ENCODE peak calls at places on chromosome 13, in nine cellular contexts. N, B, M, Y, K, Q, Z, I and R are unnamed samples.

GRCh38 chr13:20247963-20248362 is 15.8 kb upstream of the GJB6 start:
- DNase-seq in N (no peak), B (no peak), M (no peak), Y (peak), K (no peak), Q (no peak), Z (no peak), I (no peak), R (no peak)

GRCh38 chr13:67147257-67148218 is 82.6 kb downstream of the PCDH9 start:
- DNase-seq in N (peak), B (no peak), M (peak), Y (peak), K (peak), Q (no peak), Z (no peak), I (no peak), R (no peak)

GRCh38 chr13:51782026-51782710 is 21.8 kb downstream of the DHRS12 start:
- DNase-seq in N (no peak), B (peak), M (no peak), Y (no peak), K (no peak), Q (no peak), Z (no peak), I (peak), R (no peak)

GRCh38 chr13:40624338-40624737 is 42.1 kb downstream of the FOXO1 start:
- DNase-seq in N (peak), B (peak), M (no peak), Y (peak), K (no peak), Q (no peak), Z (no peak), I (no peak), R (no peak)

GRCh38 chr13:44148159-44148929 is 225.3 kb upstream of the SERP2 start:
- DNase-seq in N (no peak), B (no peak), M (no peak), Y (no peak), K (no peak), Q (no peak), Z (no peak), I (no peak), R (no peak)

GRCh38 chr13:110109910-110110309 is 197.0 kb downstream of the COL4A1 start:
- DNase-seq in N (peak), B (no peak), M (peak), Y (peak), K (peak), Q (no peak), Z (no peak), I (peak), R (no peak)

GRCh38 chr13:50365683-50366391 is 350.6 kb downstream of the KCNRG start:
- DNase-seq in N (no peak), B (no peak), M (no peak), Y (peak), K (no peak), Q (no peak), Z (no peak), I (peak), R (no peak)

GRCh38 chr13:65470781-65471180 is 1759.4 kb downstream of the PCDH9 start:
- DNase-seq in N (peak), B (no peak), M (peak), Y (no peak), K (no peak), Q (no peak), Z (no peak), I (no peak), R (no peak)

GRCh38 chr13:44420376-44421220 is 47.0 kb downstream of the SERP2 start:
- DNase-seq in N (no peak), B (no peak), M (no peak), Y (no peak), K (no peak), Q (no peak), Z (no peak), I (no peak), R (no peak)

GRCh38 chr13:33799950-33800592 is 17.9 kb upstream of the RFC3 start:
- DNase-seq in N (peak), B (no peak), M (peak), Y (peak), K (no peak), Q (no peak), Z (no peak), I (no peak), R (no peak)

GRCh38 chr13:44854264-44855060 is 134.8 kb downstream of the NUFIP1 start:
- DNase-seq in N (no peak), B (no peak), M (no peak), Y (no peak), K (no peak), Q (no peak), Z (no peak), I (peak), R (no peak)

GRCh38 chr13:107035186-107035585 is 467.2 kb upstream of the ARGLU1 start:
- DNase-seq in N (peak), B (no peak), M (no peak), Y (no peak), K (no peak), Q (no peak), Z (no peak), I (no peak), R (no peak)

GRCh38 chr13:100394005-100394695 is 194.4 kb downstream of the GGACT start:
- DNase-seq in N (peak), B (no peak), M (peak), Y (no peak), K (peak), Q (no peak), Z (peak), I (no peak), R (no peak)

GRCh38 chr13:57665471-57665870 is 33.9 kb downstream of the PCDH17 start:
- DNase-seq in N (peak), B (no peak), M (peak), Y (no peak), K (no peak), Q (no peak), Z (no peak), I (no peak), R (no peak)

GRCh38 chr13:60790620-60791019 is 393.6 kb downstream of the TDRD3 start:
- DNase-seq in N (no peak), B (no peak), M (no peak), Y (no peak), K (no peak), Q (no peak), Z (no peak), I (no peak), R (no peak)

GRCh38 chr13:53873558-53873957 is 844.9 kb downstream of the OLFM4 start:
- DNase-seq in N (no peak), B (no peak), M (no peak), Y (no peak), K (no peak), Q (no peak), Z (no peak), I (no peak), R (no peak)

GRCh38 chr13:36555151-36555986 is 118.5 kb upstream of the SERTM1 start:
- DNase-seq in N (no peak), B (no peak), M (no peak), Y (no peak), K (no peak), Q (no peak), Z (no peak), I (no peak), R (no peak)

GRCh38 chr13:36026556-36026955 is 104.6 kb downstream of the DCLK1 start:
- DNase-seq in N (no peak), B (no peak), M (peak), Y (no peak), K (no peak), Q (no peak), Z (no peak), I (no peak), R (no peak)

GRCh38 chr13:39326471-39326870 is 276.5 kb downstream of the LHFPL6 start:
- DNase-seq in N (peak), B (no peak), M (peak), Y (no peak), K (no peak), Q (no peak), Z (no peak), I (no peak), R (no peak)

GRCh38 chr13:51643114-51643881 is 59.0 kb downstream of the WDFY2 start:
- DNase-seq in N (peak), B (no peak), M (peak), Y (peak), K (peak), Q (no peak), Z (no peak), I (no peak), R (no peak)

GRCh38 chr13:108044929-108045328 is 170.4 kb downstream of the LIG4 start:
- DNase-seq in N (no peak), B (no peak), M (no peak), Y (no peak), K (no peak), Q (no peak), Z (no peak), I (no peak), R (no peak)

GRCh38 chr13:79225487-79226232 is 180.4 kb downstream of the RBM26 start:
- DNase-seq in N (no peak), B (no peak), M (peak), Y (peak), K (no peak), Q (no peak), Z (no peak), I (no peak), R (no peak)

GRCh38 chr13:110128546-110128945 is 178.4 kb downstream of the COL4A1 start:
- DNase-seq in N (no peak), B (no peak), M (peak), Y (no peak), K (no peak), Q (no peak), Z (no peak), I (no peak), R (no peak)

GRCh38 chr13:37069597-37070103 is 10.2 kb upstream of the SUPT20H start:
- DNase-seq in N (no peak), B (no peak), M (no peak), Y (no peak), K (no peak), Q (no peak), Z (no peak), I (no peak), R (no peak)

GRCh38 chr13:35855531-35856019 is 275.6 kb downstream of the DCLK1 start:
- DNase-seq in N (no peak), B (peak), M (peak), Y (peak), K (no peak), Q (no peak), Z (no peak), I (no peak), R (no peak)

GRCh38 chr13:110006304-110006703 is 219.9 kb upstream of the IRS2 start:
- DNase-seq in N (no peak), B (peak), M (peak), Y (peak), K (no peak), Q (no peak), Z (no peak), I (peak), R (no peak)

GRCh38 chr13:84481958-84482357 is 599.7 kb upstream of the SLITRK1 start:
- DNase-seq in N (peak), B (no peak), M (peak), Y (peak), K (peak), Q (no peak), Z (no peak), I (no peak), R (no peak)

GRCh38 chr13:99803141-99803540 is 168.4 kb downstream of the ZIC5 start:
- DNase-seq in N (no peak), B (no peak), M (no peak), Y (no peak), K (no peak), Q (no peak), Z (no peak), I (no peak), R (no peak)

GRCh38 chr13:42420304-42420703 is 148.4 kb downstream of the AKAP11 start:
- DNase-seq in N (no peak), B (no peak), M (no peak), Y (no peak), K (no peak), Q (no peak), Z (peak), I (no peak), R (no peak)

GRCh38 chr13:101127741-101128353 is 288.5 kb downstream of the NALCN start:
- DNase-seq in N (peak), B (no peak), M (peak), Y (peak), K (peak), Q (no peak), Z (peak), I (peak), R (no peak)

GRCh38 chr13:48654511-48654910 is 782 bp downstream of the CYSLTR2 start:
- DNase-seq in N (no peak), B (no peak), M (no peak), Y (no peak), K (no peak), Q (no peak), Z (no peak), I (no peak), R (no peak)

GRCh38 chr13:20566424-20566916 is 487 bp upstream of the IFT88 start:
- DNase-seq in N (peak), B (no peak), M (no peak), Y (peak), K (peak), Q (no peak), Z (no peak), I (peak), R (no peak)

GRCh38 chr13:48160879-48161278 is 66.0 kb upstream of the MED4 start:
- DNase-seq in N (no peak), B (no peak), M (peak), Y (peak), K (no peak), Q (no peak), Z (no peak), I (no peak), R (no peak)

GRCh38 chr13:28494537-28494860 is 429 bp downstream of the FLT1 start:
- DNase-seq in N (no peak), B (no peak), M (peak), Y (no peak), K (no peak), Q (no peak), Z (peak), I (no peak), R (no peak)

GRCh38 chr13:29849071-29849541 is 1.3 kb downstream of the UBL3 start:
- DNase-seq in N (peak), B (no peak), M (peak), Y (peak), K (no peak), Q (no peak), Z (peak), I (no peak), R (no peak)

GRCh38 chr13:113393226-113393571 is 29.3 kb upstream of the GRTP1 start:
- DNase-seq in N (no peak), B (no peak), M (no peak), Y (no peak), K (no peak), Q (no peak), Z (no peak), I (no peak), R (peak)

GRCh38 chr13:113387396-113387795 is 23.5 kb upstream of the GRTP1 start:
- DNase-seq in N (no peak), B (no peak), M (no peak), Y (no peak), K (no peak), Q (no peak), Z (no peak), I (no peak), R (no peak)

GRCh38 chr13:113393572-113394503 is 29.9 kb upstream of the GRTP1 start:
- DNase-seq in N (peak), B (no peak), M (peak), Y (peak), K (peak), Q (peak), Z (peak), I (peak), R (peak)

DNA sequence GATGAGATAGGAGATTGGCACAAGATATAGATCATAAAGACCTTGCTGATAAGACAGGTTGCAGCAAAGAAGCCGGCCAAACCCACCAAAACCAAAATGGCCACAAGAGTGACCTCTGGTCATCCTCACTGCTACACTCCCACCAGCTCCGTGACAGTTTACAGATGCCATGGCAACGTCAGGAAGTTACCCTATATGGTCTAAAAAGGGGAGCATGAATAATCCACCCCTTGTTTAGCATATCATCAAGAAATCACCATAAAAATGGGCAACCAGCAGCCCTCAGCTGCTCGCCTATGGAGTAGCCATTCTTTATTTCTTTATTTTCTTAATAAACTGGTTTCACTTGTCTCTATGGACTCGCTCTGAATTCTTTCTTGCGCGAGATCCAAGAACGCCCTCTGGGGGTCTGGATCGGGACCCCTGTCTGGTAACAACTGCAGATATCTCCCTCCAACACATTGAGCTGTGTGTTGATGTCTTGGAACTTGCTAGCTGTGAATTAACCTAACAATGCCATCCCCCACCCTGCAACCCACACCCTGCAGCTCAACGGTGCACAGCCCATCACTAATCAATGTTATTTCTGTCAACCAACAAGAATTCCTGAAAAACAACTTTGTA is 27.1 kb upstream of the GRTP1 start:
- DNase-seq in N (no peak), B (no peak), M (no peak), Y (no peak), K (no peak), Q (peak), Z (no peak), I (no peak), R (no peak)
- TF ChIP-seq CTCF in N (no peak), B (no peak), M (no peak), Y (no peak), K (no peak), Q (no peak), Z (no peak), I (no peak), R (no peak)

GRCh38 chr13:25978961-25979360 is 72.9 kb downstream of the SHISA2 start:
- DNase-seq in N (no peak), B (no peak), M (no peak), Y (no peak), K (no peak), Q (no peak), Z (no peak), I (no peak), R (no peak)

GRCh38 chr13:25981060-25981459 is 70.8 kb downstream of the SHISA2 start:
- DNase-seq in N (no peak), B (no peak), M (no peak), Y (no peak), K (no peak), Q (no peak), Z (no peak), I (no peak), R (no peak)

GRCh38 chr13:25987987-25988386 is 63.8 kb downstream of the SHISA2 start:
- DNase-seq in N (no peak), B (no peak), M (no peak), Y (no peak), K (no peak), Q (no peak), Z (no peak), I (no peak), R (no peak)

GRCh38 chr13:25980255-25980654 is 71.6 kb downstream of the SHISA2 start:
- DNase-seq in N (peak), B (no peak), M (peak), Y (peak), K (no peak), Q (no peak), Z (no peak), I (no peak), R (no peak)

DNA sequence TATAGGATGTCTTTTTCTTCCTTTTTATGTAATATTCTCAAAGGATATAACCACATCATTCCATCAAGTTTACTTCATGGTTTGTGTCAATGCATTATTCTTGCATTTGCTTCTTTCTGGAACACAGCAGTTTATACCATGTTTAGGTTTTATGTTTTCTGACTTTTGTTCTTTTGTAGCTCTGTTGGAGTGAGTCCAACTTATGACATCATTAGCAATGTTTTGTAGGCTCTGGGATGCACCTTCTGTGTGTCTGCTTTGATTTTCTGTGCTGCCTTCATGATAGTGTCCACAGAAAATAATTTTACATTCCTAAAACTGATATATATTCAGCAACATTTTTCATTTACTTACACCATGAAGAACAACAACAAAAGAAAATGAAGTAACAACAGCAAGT is 68.9 kb downstream of the SHISA2 start:
- DNase-seq in N (no peak), B (no peak), M (peak), Y (peak), K (no peak), Q (no peak), Z (no peak), I (no peak), R (no peak)
- TF ChIP-seq CTCF in N (no peak), B (no peak), M (no peak), Y (no peak), K (no peak), Q (no peak), Z (no peak), I (no peak), R (no peak)

DNA sequence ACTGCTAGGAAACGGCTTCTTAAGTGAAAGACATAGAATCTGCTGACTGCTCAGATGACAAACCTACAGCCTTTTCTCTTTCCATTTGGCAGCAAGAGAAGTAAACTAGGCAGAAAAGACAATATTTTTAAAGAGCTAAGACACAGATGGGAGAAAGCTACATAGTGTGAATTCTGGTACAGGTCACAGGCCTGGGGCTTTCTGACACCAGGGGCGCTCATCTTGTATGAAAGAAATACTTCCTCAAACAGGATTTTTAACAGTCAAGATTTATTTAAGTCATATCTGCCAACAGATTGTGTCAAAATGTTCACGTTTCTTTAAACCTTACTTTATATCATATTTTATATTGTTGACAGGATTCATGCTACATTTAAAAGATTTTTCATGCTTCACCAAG is 78.4 kb downstream of the MIPEP start:
- DNase-seq in N (no peak), B (no peak), M (no peak), Y (no peak), K (no peak), Q (no peak), Z (peak), I (no peak), R (no peak)
- TF ChIP-seq CTCF in N (no peak), B (no peak), M (no peak), Y (no peak), K (no peak), Q (peak), Z (peak), I (no peak), R (peak)

GRCh38 chr13:97629601-97630272 is 195.8 kb downstream of the RAP2A start:
- DNase-seq in N (no peak), B (no peak), M (no peak), Y (no peak), K (no peak), Q (no peak), Z (no peak), I (no peak), R (no peak)

GRCh38 chr13:97627566-97627965 is 193.6 kb downstream of the RAP2A start:
- DNase-seq in N (peak), B (no peak), M (peak), Y (peak), K (peak), Q (no peak), Z (no peak), I (peak), R (no peak)

GRCh38 chr13:97630725-97631124 is 196.8 kb downstream of the RAP2A start:
- DNase-seq in N (no peak), B (no peak), M (peak), Y (no peak), K (no peak), Q (no peak), Z (no peak), I (no peak), R (no peak)

DNA sequence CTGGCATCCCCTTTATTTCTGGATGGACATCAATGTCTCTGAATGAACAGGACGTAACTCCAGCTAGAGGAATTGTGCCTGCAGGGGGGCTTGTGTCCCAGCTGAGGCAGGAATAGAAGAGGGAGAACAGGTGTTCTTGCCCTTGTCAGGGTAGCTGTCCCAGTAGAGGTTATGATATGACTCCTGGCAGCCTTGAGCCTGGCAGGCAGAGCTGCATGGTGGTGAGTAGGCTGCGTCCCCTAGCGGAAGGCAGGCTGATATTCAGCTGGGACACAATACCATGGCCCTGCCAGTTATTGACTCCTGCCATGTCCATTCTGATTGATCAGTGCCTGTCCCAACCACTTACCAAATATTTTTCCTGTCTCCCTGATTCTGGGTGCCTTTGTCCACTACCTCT is 197.2 kb downstream of the RAP2A start:
- DNase-seq in N (no peak), B (no peak), M (no peak), Y (no peak), K (no peak), Q (no peak), Z (no peak), I (no peak), R (no peak)
- TF ChIP-seq CTCF in N (no peak), B (no peak), M (no peak), Y (no peak), K (no peak), Q (no peak), Z (peak), I (no peak), R (no peak)